ENCODE peak calls at places on chromosomes 13 and 19, in four cellular contexts. Z, S, O and W are unnamed samples.

GRCh38 chr13:83499286-83499685 is 383.0 kb downstream of the SLITRK1 start:
- DNase-seq in S (no peak), O (no peak), Z (no peak), W (no peak)

GRCh38 chr13:25860862-25861261 is 191.0 kb downstream of the SHISA2 start:
- DNase-seq in Z (no peak), O (no peak), S (no peak), W (no peak)

GRCh38 chr13:40235160-40235796 is 431.2 kb downstream of the FOXO1 start:
- DNase-seq in S (no peak), Z (no peak), O (no peak), W (no peak)

GRCh38 chr13:25679936-25680335 is 308.2 kb downstream of the ATP8A2 start:
- DNase-seq in S (no peak), O (no peak), Z (no peak), W (no peak)

GRCh38 chr13:43072394-43072793 is 49.0 kb downstream of the DNAJC15 start:
- DNase-seq in S (no peak), Z (no peak), O (peak; percentile 25), W (no peak)

GRCh38 chr19:13103961-13104847 is 1.5 kb upstream of the LYL1 start:
- DNase-seq in O (no peak), Z (peak; percentile 62), S (peak; percentile 97), W (no peak)

GRCh38 chr13:28022848-28023518 is 34.5 kb upstream of the URAD start:
- DNase-seq in Z (no peak), O (no peak), S (no peak), W (no peak)

GRCh38 chr13:32824061-32824460 is 192.2 kb upstream of the KL start:
- DNase-seq in O (no peak), S (no peak), Z (no peak), W (no peak)

GRCh38 chr19:38070573-38070972 is 153.4 kb downstream of the DPF1 start:
- DNase-seq in O (no peak), S (no peak), Z (no peak), W (no peak)

GRCh38 chr13:73018336-73018735 is 40.5 kb upstream of the KLF5 start:
- DNase-seq in O (no peak), Z (no peak), S (no peak), W (no peak)

GRCh38 chr19:56341948-56342347 is 27.3 kb upstream of the ZSCAN5A start:
- DNase-seq in S (no peak), Z (no peak), O (no peak), W (no peak)

GRCh38 chr13:45328661-45329105 is 12.3 kb downstream of the TPT1 start:
- DNase-seq in Z (no peak), O (no peak), S (no peak), W (no peak)

GRCh38 chr13:35908221-35908620 is 223.0 kb downstream of the DCLK1 start:
- DNase-seq in S (no peak), Z (no peak), O (no peak), W (no peak)

GRCh38 chr13:91165758-91166157 is 181.7 kb upstream of the MIR17HG start:
- DNase-seq in O (no peak), S (no peak), Z (no peak), W (no peak)